ENCODE peak calls at places on chromosomes 11 and 22, in six cellular contexts. D, I, G, L, V and M are unnamed samples.

GRCh38 chr11:3122775-3123201 is 42.3 kb downstream of the OSBPL5 start:
- DNase-seq in D (no peak), I (peak), G (no peak), L (no peak), V (no peak), M (no peak)

GRCh38 chr11:12433571-12434061 is 56.2 kb downstream of the PARVA start:
- DNase-seq in D (no peak), I (peak), G (no peak), L (peak), V (peak), M (no peak)

GRCh38 chr11:46346886-46347636 is at the start of gene DGKZ:
- DNase-seq in D (peak), I (peak), G (peak), L (peak), V (peak), M (no peak)

GRCh38 chr11:120326228-120326627 is 1.1 kb downstream of the TLCD5 start:
- DNase-seq in D (peak), I (no peak), G (no peak), L (peak), V (peak), M (no peak)

GRCh38 chr11:57154718-57155117 is 27.0 kb upstream of the LRRC55 start:
- DNase-seq in D (peak), I (no peak), G (no peak), L (peak), V (peak), M (no peak)

GRCh38 chr11:92769125-92769524 is 200.3 kb upstream of the MTNR1B start:
- DNase-seq in D (no peak), I (no peak), G (no peak), L (no peak), V (no peak), M (no peak)

GRCh38 chr11:93225642-93226041 is 27.9 kb upstream of the SLC36A4 start:
- DNase-seq in D (peak), I (no peak), G (no peak), L (peak), V (peak), M (no peak)

GRCh38 chr11:84853841-84854497 is 773.2 kb downstream of the DLG2 start:
- DNase-seq in D (no peak), I (no peak), G (no peak), L (no peak), V (no peak), M (no peak)

GRCh38 chr11:74057251-74058151 is 48.6 kb upstream of the UCP3 start:
- DNase-seq in D (no peak), I (no peak), G (no peak), L (peak), V (peak), M (no peak)

GRCh38 chr11:59669611-59670009 is 773 bp upstream of the PATL1 start:
- DNase-seq in D (peak), I (peak), G (no peak), L (peak), V (peak), M (no peak)

GRCh38 chr22:36398602-36399472 is 11.1 kb upstream of the MYH9 start:
- DNase-seq in D (no peak), I (no peak), G (no peak), L (peak), V (peak), M (no peak)

GRCh38 chr11:114074546-114075342 is 15.2 kb downstream of the ZBTB16 start:
- DNase-seq in D (no peak), I (no peak), G (no peak), L (no peak), V (no peak), M (no peak)

GRCh38 chr11:114077482-114078305 is 18.2 kb downstream of the ZBTB16 start:
- DNase-seq in D (no peak), I (no peak), G (no peak), L (no peak), V (no peak), M (no peak)

GRCh38 chr11:114075343-114075610 is 15.8 kb downstream of the ZBTB16 start:
- DNase-seq in D (no peak), I (no peak), G (no peak), L (no peak), V (no peak), M (no peak)

GRCh38 chr11:114076974-114077373 is 17.5 kb downstream of the ZBTB16 start:
- DNase-seq in D (no peak), I (no peak), G (no peak), L (peak), V (no peak), M (no peak)

DNA sequence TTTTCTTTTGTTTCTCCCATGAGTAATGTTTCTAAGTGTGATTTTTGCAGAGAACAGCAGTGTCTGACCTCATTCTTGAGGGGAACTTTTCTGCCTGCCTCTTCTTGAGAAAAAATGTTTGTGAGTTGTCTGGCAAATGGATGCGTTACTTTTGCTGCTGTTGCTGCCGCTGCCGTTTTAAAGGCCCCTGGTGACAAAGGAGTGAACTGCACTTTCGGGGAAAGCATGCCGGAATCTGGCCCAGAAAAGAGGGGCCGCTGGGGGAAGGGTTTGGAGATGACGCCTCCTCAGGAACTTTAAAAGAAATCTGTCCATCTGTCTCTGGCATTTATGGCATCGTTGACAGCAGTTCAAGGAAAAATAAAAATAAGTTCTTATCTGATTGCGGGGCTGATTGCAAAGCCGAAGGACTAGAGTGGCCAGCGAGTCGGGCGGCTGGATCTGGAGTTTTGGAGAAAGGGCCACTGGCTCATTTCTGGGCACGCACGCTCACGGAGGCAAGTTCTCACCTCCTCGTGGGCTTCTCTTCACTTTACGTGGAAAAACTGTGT is 16.5 kb downstream of the ZBTB16 start:
- DNase-seq in D (peak), I (peak), G (peak), L (peak), V (peak), M (no peak)
- TF ChIP-seq CTCF in D (no peak), I (peak), G (peak), L (peak), V (peak), M (peak)

GRCh38 chr11:8810331-8811301 is 100.4 kb upstream of the AKIP1 start:
- DNase-seq in D (no peak), I (peak), G (peak), L (peak), V (peak), M (no peak)

GRCh38 chr11:8811571-8811970 is 99.4 kb upstream of the AKIP1 start:
- DNase-seq in D (no peak), I (no peak), G (no peak), L (peak), V (no peak), M (no peak)

GRCh38 chr11:8809185-8809584 is 101.8 kb upstream of the AKIP1 start:
- DNase-seq in D (no peak), I (no peak), G (no peak), L (peak), V (no peak), M (no peak)

GRCh38 chr11:8808226-8808585 is 102.8 kb upstream of the AKIP1 start:
- DNase-seq in D (no peak), I (no peak), G (no peak), L (peak), V (no peak), M (no peak)

GRCh38 chr11:8809605-8810272 is 101.2 kb upstream of the AKIP1 start:
- DNase-seq in D (no peak), I (no peak), G (no peak), L (peak), V (no peak), M (no peak)
- H3K4me3 ChIP-seq in D (no peak), I (peak), G (no peak), L (peak), V (peak), M (peak)

DNA sequence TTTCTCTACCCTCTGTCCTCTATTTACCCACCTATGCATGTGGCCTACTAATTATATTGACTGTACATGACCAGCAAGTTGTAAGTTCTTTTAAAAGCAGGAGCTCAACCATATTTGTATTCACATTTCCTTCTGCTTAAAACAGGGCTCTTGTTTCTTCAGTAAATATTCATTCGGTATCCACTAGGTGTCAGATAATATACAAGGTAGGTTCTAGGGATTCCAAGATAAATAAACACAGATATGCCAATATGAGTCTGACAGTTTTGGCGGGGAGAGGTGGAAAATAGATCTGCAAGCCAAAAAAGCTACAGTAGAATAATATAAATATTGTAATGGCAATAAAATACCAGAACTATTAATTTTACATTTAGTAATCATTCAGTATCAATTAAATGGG is 15.3 kb upstream of the RAB30 start:
- DNase-seq in D (peak), I (no peak), G (no peak), L (no peak), V (peak), M (no peak)
- TF ChIP-seq CTCF in D (peak), I (no peak), G (peak), L (no peak), V (peak), M (peak)

DNA sequence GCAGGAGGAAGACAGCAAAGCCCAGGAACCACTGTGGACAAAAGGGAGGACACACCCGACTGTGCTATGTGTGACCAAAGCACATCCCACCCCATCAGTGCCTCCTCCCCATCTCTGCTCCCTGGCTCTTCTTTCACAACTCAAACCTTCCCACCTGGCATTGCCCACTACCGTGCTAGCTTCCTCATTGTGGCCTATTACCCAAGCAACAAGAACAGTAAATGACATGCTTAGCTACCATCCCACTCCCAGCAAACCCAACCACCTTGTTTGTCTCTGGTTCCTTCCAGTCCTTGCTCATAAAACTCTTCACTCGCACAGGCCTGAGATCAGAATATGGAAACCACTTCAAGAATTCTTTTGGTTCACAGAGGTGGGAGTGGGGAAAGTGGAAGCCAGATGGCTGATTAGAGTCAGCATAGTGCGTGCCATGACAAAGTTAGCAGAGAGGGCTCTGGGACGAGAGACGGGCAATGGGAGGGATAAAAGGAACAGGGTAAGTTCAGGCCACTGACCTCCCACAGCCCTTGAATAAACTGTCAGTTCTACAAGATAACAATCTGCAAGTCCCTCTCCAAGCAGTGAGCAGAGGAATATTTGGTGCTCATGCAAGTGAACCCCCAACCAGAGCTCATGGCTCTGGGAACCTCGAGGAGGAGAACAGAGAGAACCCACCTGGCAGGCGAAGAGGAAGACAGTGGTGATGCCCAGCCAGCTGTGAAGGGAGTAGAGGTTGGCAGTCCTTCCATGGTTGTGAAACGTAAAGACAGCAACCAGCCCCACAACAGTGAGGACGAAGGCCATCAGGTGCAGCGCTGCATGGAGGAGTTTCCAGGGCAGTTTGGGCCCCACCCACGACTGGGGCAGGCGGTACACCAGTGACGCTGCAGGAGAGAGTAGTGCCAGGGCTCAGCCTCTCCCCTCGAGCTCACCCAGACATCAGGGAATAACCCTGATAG is 8.3 kb downstream of the CYB561A3 start:
- DNase-seq in D (no peak), I (no peak), G (peak), L (no peak), V (no peak), M (no peak)
- H3K4me3 ChIP-seq in D (no peak), I (no peak), G (no peak), L (no peak), V (no peak), M (no peak)

DNA sequence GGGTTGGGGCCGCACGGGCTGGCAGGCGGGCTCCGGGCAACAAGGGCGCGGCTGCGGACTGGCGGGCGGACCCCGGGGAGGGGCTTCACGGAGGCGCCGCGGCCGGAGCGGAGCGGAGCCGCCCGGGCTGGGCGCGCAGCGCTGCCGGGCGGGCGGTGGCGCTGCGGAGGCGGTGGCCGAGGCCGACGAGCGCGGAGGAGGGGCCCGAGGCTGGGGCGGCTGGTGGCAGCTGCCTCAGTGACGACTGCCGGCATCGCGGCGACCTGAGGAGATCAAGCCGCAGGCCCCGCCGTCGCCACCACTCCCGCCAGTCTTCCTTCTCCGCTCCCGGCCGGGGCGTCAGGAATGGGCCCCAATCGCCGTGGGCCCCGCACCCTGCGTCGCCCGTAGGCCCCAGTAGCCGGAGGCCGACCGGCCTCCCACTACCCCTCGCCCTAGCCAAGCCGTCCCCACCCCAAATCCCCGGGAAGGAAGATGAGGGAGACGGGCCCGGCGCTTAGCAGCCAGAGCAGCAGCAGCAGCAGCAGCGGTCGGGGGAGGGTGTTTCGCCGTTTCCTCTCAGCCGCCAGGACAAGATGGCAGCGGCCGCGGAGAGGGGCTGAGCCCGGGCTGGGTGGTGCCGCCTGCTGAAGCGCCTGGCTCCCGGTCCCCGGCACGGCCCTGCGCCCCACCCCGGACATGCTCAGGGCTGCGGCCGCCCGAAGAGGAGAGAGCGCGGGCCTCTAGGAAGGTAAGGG is at the start of gene HIPK3:
- DNase-seq in D (peak), I (peak), G (peak), L (peak), V (peak), M (no peak)
- TF ChIP-seq CTCF in D (peak), I (no peak), G (no peak), L (no peak), V (no peak), M (no peak)

DNA sequence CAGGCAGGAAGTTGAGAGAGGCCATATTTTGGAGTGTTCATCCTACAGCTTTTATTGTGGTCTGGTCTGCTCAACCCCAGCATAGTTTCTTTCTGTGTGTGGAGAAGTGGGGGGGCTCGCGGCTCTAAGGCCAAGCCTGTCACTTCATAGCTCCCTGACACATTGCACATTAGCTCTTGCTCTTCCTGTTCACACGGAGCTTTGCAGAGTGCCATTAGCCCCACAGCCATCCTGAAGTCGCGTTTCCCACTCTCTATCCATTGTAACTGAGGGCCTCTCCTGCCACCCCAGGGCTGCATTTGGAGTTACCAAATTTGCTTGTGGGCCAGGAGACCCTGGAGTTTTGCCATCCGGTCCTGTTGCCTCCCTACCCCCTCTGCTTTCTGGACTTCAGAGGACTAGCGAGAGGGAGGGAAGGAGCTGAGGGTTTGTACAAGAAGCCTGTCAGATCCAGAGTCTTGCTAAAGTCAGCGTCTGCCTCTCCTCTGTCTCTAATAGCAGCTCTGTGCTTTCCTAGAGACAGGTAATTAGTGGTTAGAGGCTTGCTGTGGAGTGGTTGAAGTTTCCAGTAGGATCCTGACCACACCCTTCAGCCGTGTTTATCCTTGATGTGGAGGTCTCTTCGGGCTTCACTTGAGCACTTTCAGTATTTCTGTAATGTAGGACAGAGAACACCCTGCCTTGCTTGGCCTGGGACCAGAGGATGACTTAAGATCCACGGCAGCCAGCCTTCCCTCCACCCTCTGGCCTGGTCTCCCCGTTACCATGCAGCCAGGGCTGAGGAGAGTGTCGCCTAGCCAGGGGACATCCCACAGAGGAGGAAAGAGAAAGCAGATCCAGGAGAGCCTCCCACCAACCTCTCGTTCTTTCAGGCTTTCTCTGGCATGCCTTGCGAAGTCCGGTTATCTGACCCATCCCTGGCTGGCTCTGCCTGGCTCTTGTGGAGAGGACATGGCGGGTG is 14.1 kb downstream of the DCPS start:
- DNase-seq in D (no peak), I (peak), G (peak), L (peak), V (peak), M (no peak)
- H3K4me3 ChIP-seq in D (no peak), I (peak), G (no peak), L (peak), V (peak), M (no peak)

GRCh38 chr11:102427068-102427467 is 25.5 kb downstream of the TMEM123 start:
- DNase-seq in D (no peak), I (no peak), G (no peak), L (no peak), V (no peak), M (no peak)
- TF ChIP-seq CTCF in D (no peak), I (no peak), G (no peak), L (no peak), V (no peak), M (no peak)